ENCODE peak calls at places on chromosomes 5 and 9, in eight cellular contexts. One of them, this sample, is unnamed.

GRCh38 chr9:114167591-114168091 is 12.3 kb downstream of the COL27A1 start:
- DNase-seq in astrocyte of the spinal cord: no peak
- DNase-seq in DND-41: no peak
- DNase-seq in Peyer's patch: no peak
- DNase-seq in MM.1S: no peak
- DNase-seq in effector memory CD4-positive, alpha-beta T cell: no peak
- DNase-seq in CD4-positive, CD25-positive, alpha-beta regulatory T cell: no peak
- DNase-seq in tibial nerve: no peak
- DNase-seq in this sample: no peak

GRCh38 chr5:59005934-59006701 is 423.2 kb downstream of the RAB3C start:
- DNase-seq in MM.1S: no peak
- DNase-seq in astrocyte of the spinal cord: no peak
- DNase-seq in Peyer's patch: no peak
- DNase-seq in effector memory CD4-positive, alpha-beta T cell: no peak
- DNase-seq in CD4-positive, CD25-positive, alpha-beta regulatory T cell: no peak
- DNase-seq in tibial nerve: no peak
- DNase-seq in DND-41: no peak
- DNase-seq in this sample: no peak

GRCh38 chr5:122352331-122352730 is 40.3 kb downstream of the SNCAIP start:
- DNase-seq in DND-41: no peak
- DNase-seq in effector memory CD4-positive, alpha-beta T cell: no peak
- DNase-seq in MM.1S: no peak
- DNase-seq in CD4-positive, CD25-positive, alpha-beta regulatory T cell: no peak
- DNase-seq in astrocyte of the spinal cord: no peak
- DNase-seq in Peyer's patch: no peak
- DNase-seq in tibial nerve: no peak
- DNase-seq in this sample: no peak

GRCh38 chr5:1732955-1733354 is 66.7 kb downstream of the MRPL36 start:
- DNase-seq in CD4-positive, CD25-positive, alpha-beta regulatory T cell: no peak
- DNase-seq in MM.1S: no peak
- DNase-seq in Peyer's patch: no peak
- DNase-seq in tibial nerve: no peak
- DNase-seq in DND-41: no peak
- DNase-seq in astrocyte of the spinal cord: no peak
- DNase-seq in effector memory CD4-positive, alpha-beta T cell: no peak
- DNase-seq in this sample: no peak

GRCh38 chr5:177194278-177194677 is 60.7 kb downstream of the NSD1 start:
- DNase-seq in tibial nerve: no peak
- DNase-seq in MM.1S: no peak
- DNase-seq in CD4-positive, CD25-positive, alpha-beta regulatory T cell: no peak
- DNase-seq in astrocyte of the spinal cord: peak; percentile 83
- DNase-seq in effector memory CD4-positive, alpha-beta T cell: no peak
- DNase-seq in DND-41: no peak
- DNase-seq in Peyer's patch: no peak
- DNase-seq in this sample: no peak

GRCh38 chr5:176542596-176543427 is 5.6 kb upstream of the RNF44 start:
- DNase-seq in DND-41: no peak
- DNase-seq in CD4-positive, CD25-positive, alpha-beta regulatory T cell: peak; percentile 29
- DNase-seq in astrocyte of the spinal cord: no peak
- DNase-seq in MM.1S: peak; percentile 64
- DNase-seq in effector memory CD4-positive, alpha-beta T cell: no peak
- DNase-seq in tibial nerve: no peak
- DNase-seq in Peyer's patch: no peak
- DNase-seq in this sample: no peak

GRCh38 chr5:57094753-57095683 is 78.8 kb upstream of the GPBP1 start:
- DNase-seq in DND-41: peak; percentile 29
- DNase-seq in CD4-positive, CD25-positive, alpha-beta regulatory T cell: no peak
- DNase-seq in MM.1S: no peak
- DNase-seq in effector memory CD4-positive, alpha-beta T cell: no peak
- DNase-seq in astrocyte of the spinal cord: no peak
- DNase-seq in Peyer's patch: peak; percentile 84
- DNase-seq in tibial nerve: no peak
- DNase-seq in this sample: no peak

GRCh38 chr5:10335711-10336470 is 17.6 kb upstream of the MARCHF6 start:
- DNase-seq in CD4-positive, CD25-positive, alpha-beta regulatory T cell: no peak
- DNase-seq in tibial nerve: no peak
- DNase-seq in Peyer's patch: no peak
- DNase-seq in effector memory CD4-positive, alpha-beta T cell: no peak
- DNase-seq in astrocyte of the spinal cord: no peak
- DNase-seq in MM.1S: no peak
- DNase-seq in DND-41: no peak
- DNase-seq in this sample: no peak

DNA sequence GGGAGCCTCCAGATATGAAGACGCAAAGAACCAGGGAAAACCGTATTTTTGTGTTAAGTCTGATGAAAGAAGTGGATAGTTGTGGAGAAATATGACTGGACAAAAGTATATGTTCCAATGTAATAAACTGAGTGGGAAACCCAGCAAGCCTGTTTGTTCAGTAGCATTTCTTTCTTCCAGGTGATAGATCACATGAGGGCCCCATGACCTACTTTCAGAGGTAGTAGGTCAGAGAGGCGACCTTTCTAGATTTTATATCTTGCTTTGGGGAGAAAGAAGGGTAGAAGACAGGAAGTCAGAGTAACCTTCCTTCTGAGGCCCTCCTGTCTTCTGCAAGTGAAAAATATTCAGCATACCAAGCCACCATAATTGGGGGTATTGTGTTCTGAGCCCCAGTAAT is 31.5 kb downstream of the CCDC171 start:
- DNase-seq in Peyer's patch: no peak
- DNase-seq in effector memory CD4-positive, alpha-beta T cell: no peak
- DNase-seq in DND-41: no peak
- DNase-seq in MM.1S: no peak
- DNase-seq in CD4-positive, CD25-positive, alpha-beta regulatory T cell: no peak
- DNase-seq in astrocyte of the spinal cord: no peak
- DNase-seq in tibial nerve: no peak
- DNase-seq in this sample: no peak
- H3K4me3 ChIP-seq in Peyer's patch: no peak overlapping the region
- H3K4me3 ChIP-seq in effector memory CD4-positive, alpha-beta T cell: no peak overlapping the region
- H3K4me3 ChIP-seq in DND-41: no peak overlapping the region
- H3K4me3 ChIP-seq in MM.1S: no peak overlapping the region
- H3K4me3 ChIP-seq in CD4-positive, CD25-positive, alpha-beta regulatory T cell: no peak overlapping the region
- H3K4me3 ChIP-seq in astrocyte of the spinal cord: no peak overlapping the region
- H3K4me3 ChIP-seq in tibial nerve: no peak overlapping the region
- H3K4me3 ChIP-seq in this sample: no peak overlapping the region

GRCh38 chr9:83537331-83538171 is 650 bp downstream of the FRMD3 start:
- DNase-seq in Peyer's patch: no peak
- DNase-seq in DND-41: no peak
- DNase-seq in MM.1S: no peak
- DNase-seq in effector memory CD4-positive, alpha-beta T cell: no peak
- DNase-seq in CD4-positive, CD25-positive, alpha-beta regulatory T cell: no peak
- DNase-seq in tibial nerve: no peak
- DNase-seq in astrocyte of the spinal cord: peak; percentile 47
- DNase-seq in this sample: no peak
- H3K4me3 ChIP-seq in Peyer's patch: peak overlapping the region; percentile 66
- H3K4me3 ChIP-seq in DND-41: no peak overlapping the region
- H3K4me3 ChIP-seq in MM.1S: peak overlapping the region; percentile 70
- H3K4me3 ChIP-seq in effector memory CD4-positive, alpha-beta T cell: no peak overlapping the region
- H3K4me3 ChIP-seq in CD4-positive, CD25-positive, alpha-beta regulatory T cell: no peak overlapping the region
- H3K4me3 ChIP-seq in tibial nerve: peak overlapping the region; percentile 65
- H3K4me3 ChIP-seq in astrocyte of the spinal cord: peak overlapping the region; percentile 52
- H3K4me3 ChIP-seq in this sample: peak overlapping the region; percentile 41

GRCh38 chr5:55897206-55897894 is 46.2 kb downstream of the IL31RA start:
- DNase-seq in tibial nerve: no peak
- DNase-seq in MM.1S: no peak
- DNase-seq in effector memory CD4-positive, alpha-beta T cell: no peak
- DNase-seq in Peyer's patch: no peak
- DNase-seq in astrocyte of the spinal cord: peak; percentile 10
- DNase-seq in DND-41: no peak
- DNase-seq in CD4-positive, CD25-positive, alpha-beta regulatory T cell: no peak
- DNase-seq in this sample: no peak
- H3K4me3 ChIP-seq in tibial nerve: no peak overlapping the region
- H3K4me3 ChIP-seq in MM.1S: no peak overlapping the region
- H3K4me3 ChIP-seq in effector memory CD4-positive, alpha-beta T cell: no peak overlapping the region
- H3K4me3 ChIP-seq in Peyer's patch: no peak overlapping the region
- H3K4me3 ChIP-seq in astrocyte of the spinal cord: no peak overlapping the region
- H3K4me3 ChIP-seq in DND-41: no peak overlapping the region
- H3K4me3 ChIP-seq in CD4-positive, CD25-positive, alpha-beta regulatory T cell: no peak overlapping the region
- H3K4me3 ChIP-seq in this sample: no peak overlapping the region

DNA sequence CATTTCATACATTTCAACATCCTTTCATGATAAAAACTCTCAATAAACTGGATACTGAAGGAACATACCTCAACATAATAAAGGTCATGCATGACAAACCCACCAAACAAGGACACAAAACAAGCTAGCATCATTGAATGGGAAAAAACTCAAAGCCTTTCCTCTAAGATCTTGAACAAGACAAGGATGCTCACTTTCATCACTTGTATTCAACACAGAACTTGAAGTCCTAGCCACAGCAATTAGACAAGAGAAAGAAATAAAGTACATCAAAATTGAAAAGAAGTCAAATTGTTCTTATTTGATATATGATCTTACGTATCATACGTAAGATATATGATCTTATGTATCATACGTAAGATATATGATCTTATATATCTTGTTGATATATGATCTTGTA is 5.3 kb downstream of the MRPL50 start:
- DNase-seq in CD4-positive, CD25-positive, alpha-beta regulatory T cell: no peak
- DNase-seq in Peyer's patch: no peak
- DNase-seq in MM.1S: no peak
- DNase-seq in effector memory CD4-positive, alpha-beta T cell: no peak
- DNase-seq in astrocyte of the spinal cord: no peak
- DNase-seq in tibial nerve: no peak
- DNase-seq in DND-41: no peak
- DNase-seq in this sample: no peak
- H3K4me3 ChIP-seq in CD4-positive, CD25-positive, alpha-beta regulatory T cell: no peak overlapping the region
- H3K4me3 ChIP-seq in Peyer's patch: no peak overlapping the region
- H3K4me3 ChIP-seq in MM.1S: no peak overlapping the region
- H3K4me3 ChIP-seq in effector memory CD4-positive, alpha-beta T cell: no peak overlapping the region
- H3K4me3 ChIP-seq in astrocyte of the spinal cord: no peak overlapping the region
- H3K4me3 ChIP-seq in tibial nerve: no peak overlapping the region
- H3K4me3 ChIP-seq in DND-41: no peak overlapping the region
- H3K4me3 ChIP-seq in this sample: no peak overlapping the region

DNA sequence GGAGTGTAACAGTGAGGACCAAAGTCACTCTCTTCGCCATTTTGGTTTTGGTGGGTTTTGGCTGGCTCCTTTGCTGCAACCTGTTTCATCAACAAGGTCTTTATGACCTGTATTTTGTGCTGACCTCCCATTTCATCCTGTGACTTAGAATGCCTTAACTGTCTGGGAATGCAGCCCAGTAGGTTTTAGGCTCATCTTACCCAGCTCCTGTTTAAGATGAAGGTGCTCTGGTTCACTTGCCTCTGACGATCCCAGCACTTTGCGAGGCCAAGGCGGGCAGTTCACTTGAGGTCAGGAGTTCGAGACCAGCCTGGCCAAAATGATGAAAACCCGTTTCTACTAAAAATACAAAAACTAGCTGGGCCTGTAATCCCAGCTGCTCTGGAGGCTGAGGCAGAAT is 1.8 kb upstream of the CKS2 start:
- DNase-seq in MM.1S: no peak
- DNase-seq in DND-41: no peak
- DNase-seq in effector memory CD4-positive, alpha-beta T cell: no peak
- DNase-seq in tibial nerve: no peak
- DNase-seq in CD4-positive, CD25-positive, alpha-beta regulatory T cell: no peak
- DNase-seq in astrocyte of the spinal cord: no peak
- DNase-seq in Peyer's patch: no peak
- DNase-seq in this sample: no peak
- H3K4me3 ChIP-seq in MM.1S: no peak overlapping the region
- H3K4me3 ChIP-seq in DND-41: no peak overlapping the region
- H3K4me3 ChIP-seq in effector memory CD4-positive, alpha-beta T cell: no peak overlapping the region
- H3K4me3 ChIP-seq in tibial nerve: no peak overlapping the region
- H3K4me3 ChIP-seq in CD4-positive, CD25-positive, alpha-beta regulatory T cell: no peak overlapping the region
- H3K4me3 ChIP-seq in astrocyte of the spinal cord: no peak overlapping the region
- H3K4me3 ChIP-seq in Peyer's patch: no peak overlapping the region
- H3K4me3 ChIP-seq in this sample: no peak overlapping the region

DNA sequence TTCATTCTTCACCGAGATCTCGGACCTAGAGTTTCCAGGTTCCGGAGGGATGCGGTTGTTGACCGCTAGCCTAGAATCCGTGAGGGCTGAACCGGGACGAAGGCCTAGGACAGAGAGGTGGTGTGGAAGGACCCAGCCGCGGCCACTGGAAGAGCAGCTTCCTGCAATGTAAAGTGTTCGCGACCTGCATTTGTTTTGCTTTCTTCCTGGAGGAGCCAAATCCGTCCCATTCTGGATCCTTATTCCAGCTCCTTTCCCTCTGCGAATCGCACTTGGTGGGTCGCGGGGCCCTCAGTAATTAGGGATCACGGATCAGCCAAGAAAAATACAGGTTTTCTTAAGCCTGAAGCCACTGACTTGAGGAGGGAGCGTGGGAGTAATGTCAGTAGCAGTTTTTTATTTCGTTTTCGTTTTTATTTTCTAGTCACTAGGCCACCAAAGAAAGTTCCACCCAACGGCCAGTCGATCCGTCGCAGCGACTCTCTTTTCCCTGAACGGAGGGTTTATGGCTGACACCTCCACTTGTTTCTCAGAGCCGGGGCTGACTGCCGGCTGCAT is 48.6 kb downstream of the ANXA2R start:
- DNase-seq in effector memory CD4-positive, alpha-beta T cell: no peak
- DNase-seq in CD4-positive, CD25-positive, alpha-beta regulatory T cell: no peak
- DNase-seq in DND-41: no peak
- DNase-seq in tibial nerve: peak; percentile 9
- DNase-seq in Peyer's patch: peak; percentile 56
- DNase-seq in astrocyte of the spinal cord: no peak
- DNase-seq in MM.1S: no peak
- DNase-seq in this sample: no peak
- H3K4me3 ChIP-seq in effector memory CD4-positive, alpha-beta T cell: peak overlapping the region; percentile 70
- H3K4me3 ChIP-seq in CD4-positive, CD25-positive, alpha-beta regulatory T cell: peak overlapping the region; percentile 82
- H3K4me3 ChIP-seq in DND-41: peak overlapping the region; percentile 83
- H3K4me3 ChIP-seq in tibial nerve: peak overlapping the region; percentile 52
- H3K4me3 ChIP-seq in Peyer's patch: peak overlapping the region; percentile 57
- H3K4me3 ChIP-seq in astrocyte of the spinal cord: peak overlapping the region; percentile 69
- H3K4me3 ChIP-seq in MM.1S: peak overlapping the region; percentile 78
- H3K4me3 ChIP-seq in this sample: peak overlapping the region; percentile 72